ENCODE peak calls at places on chromosomes 4 and X, in ten cellular contexts. One of them, this sample, is unnamed.

GRCh38 chrX:118038614-118039365 is 77.8 kb downstream of the KLHL13 start:
- DNase-seq in stimulated activated CD4-positive, alpha-beta T cell treated with anti-CD3 and anti-CD28 coated beads, Interleukin-15, amount 100 ng/mL, for 1 hour: no peak
- DNase-seq in hippocampal formation: no peak
- DNase-seq in HFFc6: no peak
- DNase-seq in endodermal cell: no peak
- DNase-seq in LHCN-M2: no peak
- DNase-seq in aorta: no peak
- DNase-seq in iPS-NIHi11: no peak
- DNase-seq in heart left ventricle: no peak
- DNase-seq in ascending aorta: no peak
- DNase-seq in this sample: no peak

GRCh38 chrX:12974217-12974796 is 603 bp upstream of the TMSB4X start:
- DNase-seq in aorta: peak; percentile 87
- DNase-seq in heart left ventricle: peak; percentile 81
- DNase-seq in LHCN-M2: peak; percentile 76
- DNase-seq in ascending aorta: no peak
- DNase-seq in endodermal cell: peak; percentile 81
- DNase-seq in hippocampal formation: no peak
- DNase-seq in iPS-NIHi11: peak; percentile 37
- DNase-seq in stimulated activated CD4-positive, alpha-beta T cell treated with anti-CD3 and anti-CD28 coated beads, Interleukin-15, amount 100 ng/mL, for 1 hour: no peak
- DNase-seq in HFFc6: peak; percentile 48
- DNase-seq in this sample: peak; percentile 38

GRCh38 chr4:67198757-67199156 is 346.5 kb downstream of the CENPC start:
- DNase-seq in ascending aorta: no peak
- DNase-seq in endodermal cell: no peak
- DNase-seq in aorta: no peak
- DNase-seq in iPS-NIHi11: peak; percentile 26
- DNase-seq in stimulated activated CD4-positive, alpha-beta T cell treated with anti-CD3 and anti-CD28 coated beads, Interleukin-15, amount 100 ng/mL, for 1 hour: no peak
- DNase-seq in hippocampal formation: no peak
- DNase-seq in heart left ventricle: no peak
- DNase-seq in HFFc6: no peak
- DNase-seq in LHCN-M2: peak; percentile 81
- DNase-seq in this sample: peak; percentile 65

GRCh38 chrX:48896611-48897011 is 957 bp downstream of the TIMM17B start:
- DNase-seq in stimulated activated CD4-positive, alpha-beta T cell treated with anti-CD3 and anti-CD28 coated beads, Interleukin-15, amount 100 ng/mL, for 1 hour: no peak
- DNase-seq in iPS-NIHi11: no peak
- DNase-seq in endodermal cell: peak; percentile 59
- DNase-seq in aorta: peak; percentile 59
- DNase-seq in hippocampal formation: no peak
- DNase-seq in HFFc6: no peak
- DNase-seq in LHCN-M2: peak; percentile 17
- DNase-seq in heart left ventricle: no peak
- DNase-seq in ascending aorta: no peak
- DNase-seq in this sample: peak; percentile 46

GRCh38 chrX:114071412-114071811 is 512.5 kb upstream of the HTR2C start:
- DNase-seq in aorta: no peak
- DNase-seq in HFFc6: no peak
- DNase-seq in iPS-NIHi11: no peak
- DNase-seq in hippocampal formation: no peak
- DNase-seq in heart left ventricle: no peak
- DNase-seq in stimulated activated CD4-positive, alpha-beta T cell treated with anti-CD3 and anti-CD28 coated beads, Interleukin-15, amount 100 ng/mL, for 1 hour: no peak
- DNase-seq in ascending aorta: no peak
- DNase-seq in endodermal cell: no peak
- DNase-seq in LHCN-M2: no peak
- DNase-seq in this sample: peak; percentile 47

GRCh38 chr4:179492260-179492844 is 2050.1 kb upstream of the AGA start:
- DNase-seq in LHCN-M2: no peak
- DNase-seq in ascending aorta: no peak
- DNase-seq in aorta: no peak
- DNase-seq in HFFc6: no peak
- DNase-seq in hippocampal formation: no peak
- DNase-seq in heart left ventricle: no peak
- DNase-seq in stimulated activated CD4-positive, alpha-beta T cell treated with anti-CD3 and anti-CD28 coated beads, Interleukin-15, amount 100 ng/mL, for 1 hour: no peak
- DNase-seq in iPS-NIHi11: no peak
- DNase-seq in endodermal cell: no peak
- DNase-seq in this sample: no peak

GRCh38 chr4:168610911-168611530 is 114.2 kb downstream of the PALLD start:
- DNase-seq in endodermal cell: no peak
- DNase-seq in hippocampal formation: no peak
- DNase-seq in aorta: no peak
- DNase-seq in ascending aorta: no peak
- DNase-seq in stimulated activated CD4-positive, alpha-beta T cell treated with anti-CD3 and anti-CD28 coated beads, Interleukin-15, amount 100 ng/mL, for 1 hour: no peak
- DNase-seq in HFFc6: no peak
- DNase-seq in LHCN-M2: peak; percentile 49
- DNase-seq in iPS-NIHi11: no peak
- DNase-seq in heart left ventricle: no peak
- DNase-seq in this sample: no peak

GRCh38 chr4:152920768-152921167 is 15.4 kb upstream of the FHDC1 start:
- DNase-seq in hippocampal formation: no peak
- DNase-seq in stimulated activated CD4-positive, alpha-beta T cell treated with anti-CD3 and anti-CD28 coated beads, Interleukin-15, amount 100 ng/mL, for 1 hour: no peak
- DNase-seq in aorta: no peak
- DNase-seq in iPS-NIHi11: no peak
- DNase-seq in HFFc6: peak; percentile 40
- DNase-seq in LHCN-M2: peak; percentile 62
- DNase-seq in endodermal cell: no peak
- DNase-seq in heart left ventricle: no peak
- DNase-seq in ascending aorta: no peak
- DNase-seq in this sample: peak; percentile 43

GRCh38 chr4:102163404-102164140 is 181.7 kb downstream of the SLC39A8 start:
- DNase-seq in stimulated activated CD4-positive, alpha-beta T cell treated with anti-CD3 and anti-CD28 coated beads, Interleukin-15, amount 100 ng/mL, for 1 hour: no peak
- DNase-seq in endodermal cell: no peak
- DNase-seq in HFFc6: no peak
- DNase-seq in ascending aorta: no peak
- DNase-seq in hippocampal formation: no peak
- DNase-seq in iPS-NIHi11: no peak
- DNase-seq in aorta: no peak
- DNase-seq in LHCN-M2: no peak
- DNase-seq in heart left ventricle: no peak
- DNase-seq in this sample: no peak

GRCh38 chr4:185346975-185347601 is 48.6 kb downstream of the LRP2BP start:
- DNase-seq in endodermal cell: no peak
- DNase-seq in ascending aorta: no peak
- DNase-seq in stimulated activated CD4-positive, alpha-beta T cell treated with anti-CD3 and anti-CD28 coated beads, Interleukin-15, amount 100 ng/mL, for 1 hour: no peak
- DNase-seq in LHCN-M2: peak; percentile 50
- DNase-seq in hippocampal formation: no peak
- DNase-seq in aorta: no peak
- DNase-seq in HFFc6: no peak
- DNase-seq in heart left ventricle: no peak
- DNase-seq in iPS-NIHi11: no peak
- DNase-seq in this sample: no peak

GRCh38 chr4:604131-604530 is 21.2 kb upstream of the PDE6B start:
- DNase-seq in LHCN-M2: no peak
- DNase-seq in endodermal cell: no peak
- DNase-seq in heart left ventricle: no peak
- DNase-seq in stimulated activated CD4-positive, alpha-beta T cell treated with anti-CD3 and anti-CD28 coated beads, Interleukin-15, amount 100 ng/mL, for 1 hour: no peak
- DNase-seq in aorta: no peak
- DNase-seq in hippocampal formation: no peak
- DNase-seq in ascending aorta: no peak
- DNase-seq in HFFc6: no peak
- DNase-seq in iPS-NIHi11: no peak
- DNase-seq in this sample: no peak

GRCh38 chr4:75919914-75920313 is 17.7 kb upstream of the PPEF2 start:
- DNase-seq in stimulated activated CD4-positive, alpha-beta T cell treated with anti-CD3 and anti-CD28 coated beads, Interleukin-15, amount 100 ng/mL, for 1 hour: no peak
- DNase-seq in HFFc6: no peak
- DNase-seq in endodermal cell: no peak
- DNase-seq in ascending aorta: no peak
- DNase-seq in LHCN-M2: peak; percentile 61
- DNase-seq in aorta: no peak
- DNase-seq in heart left ventricle: no peak
- DNase-seq in hippocampal formation: peak; percentile 11
- DNase-seq in iPS-NIHi11: no peak
- DNase-seq in this sample: no peak

GRCh38 chr4:967113-968104 is 6.0 kb downstream of the DGKQ start:
- DNase-seq in LHCN-M2: no peak
- DNase-seq in endodermal cell: peak; percentile 71
- DNase-seq in HFFc6: no peak
- DNase-seq in heart left ventricle: peak; percentile 62
- DNase-seq in iPS-NIHi11: no peak
- DNase-seq in stimulated activated CD4-positive, alpha-beta T cell treated with anti-CD3 and anti-CD28 coated beads, Interleukin-15, amount 100 ng/mL, for 1 hour: no peak
- DNase-seq in hippocampal formation: no peak
- DNase-seq in aorta: no peak
- DNase-seq in ascending aorta: no peak
- DNase-seq in this sample: no peak

GRCh38 chr4:165433529-165433928 is 54.7 kb downstream of the CPE start:
- DNase-seq in HFFc6: no peak
- DNase-seq in ascending aorta: no peak
- DNase-seq in iPS-NIHi11: no peak
- DNase-seq in hippocampal formation: no peak
- DNase-seq in aorta: no peak
- DNase-seq in heart left ventricle: no peak
- DNase-seq in endodermal cell: no peak
- DNase-seq in stimulated activated CD4-positive, alpha-beta T cell treated with anti-CD3 and anti-CD28 coated beads, Interleukin-15, amount 100 ng/mL, for 1 hour: no peak
- DNase-seq in LHCN-M2: no peak
- DNase-seq in this sample: no peak

GRCh38 chr4:26029512-26030131 is 115.6 kb downstream of the SMIM20 start:
- DNase-seq in ascending aorta: no peak
- DNase-seq in hippocampal formation: no peak
- DNase-seq in aorta: peak; percentile 83
- DNase-seq in stimulated activated CD4-positive, alpha-beta T cell treated with anti-CD3 and anti-CD28 coated beads, Interleukin-15, amount 100 ng/mL, for 1 hour: no peak
- DNase-seq in HFFc6: no peak
- DNase-seq in LHCN-M2: no peak
- DNase-seq in iPS-NIHi11: no peak
- DNase-seq in heart left ventricle: no peak
- DNase-seq in endodermal cell: peak; percentile 69
- DNase-seq in this sample: no peak

GRCh38 chrX:150849486-150849885 is 49.0 kb downstream of the CD99L2 start:
- DNase-seq in endodermal cell: no peak
- DNase-seq in HFFc6: no peak
- DNase-seq in LHCN-M2: no peak
- DNase-seq in hippocampal formation: no peak
- DNase-seq in stimulated activated CD4-positive, alpha-beta T cell treated with anti-CD3 and anti-CD28 coated beads, Interleukin-15, amount 100 ng/mL, for 1 hour: no peak
- DNase-seq in heart left ventricle: no peak
- DNase-seq in aorta: no peak
- DNase-seq in iPS-NIHi11: no peak
- DNase-seq in ascending aorta: no peak
- DNase-seq in this sample: no peak

GRCh38 chr4:26073886-26074560 is 160.0 kb downstream of the SMIM20 start:
- DNase-seq in iPS-NIHi11: no peak
- DNase-seq in aorta: no peak
- DNase-seq in stimulated activated CD4-positive, alpha-beta T cell treated with anti-CD3 and anti-CD28 coated beads, Interleukin-15, amount 100 ng/mL, for 1 hour: no peak
- DNase-seq in heart left ventricle: no peak
- DNase-seq in endodermal cell: no peak
- DNase-seq in LHCN-M2: no peak
- DNase-seq in ascending aorta: no peak
- DNase-seq in hippocampal formation: no peak
- DNase-seq in HFFc6: no peak
- DNase-seq in this sample: no peak

GRCh38 chrX:135480076-135480475 is 40.4 kb upstream of the INTS6L start:
- DNase-seq in heart left ventricle: no peak
- DNase-seq in endodermal cell: no peak
- DNase-seq in hippocampal formation: no peak
- DNase-seq in LHCN-M2: no peak
- DNase-seq in aorta: no peak
- DNase-seq in iPS-NIHi11: no peak
- DNase-seq in HFFc6: no peak
- DNase-seq in ascending aorta: no peak
- DNase-seq in stimulated activated CD4-positive, alpha-beta T cell treated with anti-CD3 and anti-CD28 coated beads, Interleukin-15, amount 100 ng/mL, for 1 hour: no peak
- DNase-seq in this sample: no peak

GRCh38 chrX:153526040-153526439 is 8.6 kb downstream of the ATP2B3 start:
- DNase-seq in ascending aorta: no peak
- DNase-seq in hippocampal formation: no peak
- DNase-seq in LHCN-M2: no peak
- DNase-seq in stimulated activated CD4-positive, alpha-beta T cell treated with anti-CD3 and anti-CD28 coated beads, Interleukin-15, amount 100 ng/mL, for 1 hour: no peak
- DNase-seq in iPS-NIHi11: no peak
- DNase-seq in heart left ventricle: no peak
- DNase-seq in endodermal cell: no peak
- DNase-seq in HFFc6: no peak
- DNase-seq in aorta: no peak
- DNase-seq in this sample: no peak

GRCh38 chr4:6196324-6196723 is 4.0 kb downstream of the JAKMIP1 start:
- DNase-seq in endodermal cell: no peak
- DNase-seq in iPS-NIHi11: no peak
- DNase-seq in aorta: no peak
- DNase-seq in hippocampal formation: no peak
- DNase-seq in ascending aorta: no peak
- DNase-seq in LHCN-M2: no peak
- DNase-seq in HFFc6: no peak
- DNase-seq in heart left ventricle: no peak
- DNase-seq in stimulated activated CD4-positive, alpha-beta T cell treated with anti-CD3 and anti-CD28 coated beads, Interleukin-15, amount 100 ng/mL, for 1 hour: no peak
- DNase-seq in this sample: no peak

GRCh38 chrX:103845165-103845653 is 13.2 kb upstream of the RAB9B start:
- DNase-seq in aorta: peak; percentile 83
- DNase-seq in LHCN-M2: peak; percentile 46
- DNase-seq in iPS-NIHi11: peak; percentile 54
- DNase-seq in heart left ventricle: peak; percentile 53
- DNase-seq in hippocampal formation: peak; percentile 33
- DNase-seq in HFFc6: peak; percentile 76
- DNase-seq in stimulated activated CD4-positive, alpha-beta T cell treated with anti-CD3 and anti-CD28 coated beads, Interleukin-15, amount 100 ng/mL, for 1 hour: no peak
- DNase-seq in endodermal cell: peak; percentile 91
- DNase-seq in ascending aorta: no peak
- DNase-seq in this sample: peak; percentile 61

GRCh38 chrX:31546130-31546529 is 474.3 kb upstream of the FTHL17 start:
- DNase-seq in aorta: no peak
- DNase-seq in LHCN-M2: peak; percentile 78
- DNase-seq in ascending aorta: no peak
- DNase-seq in HFFc6: peak; percentile 77
- DNase-seq in hippocampal formation: peak; percentile 1
- DNase-seq in endodermal cell: no peak
- DNase-seq in stimulated activated CD4-positive, alpha-beta T cell treated with anti-CD3 and anti-CD28 coated beads, Interleukin-15, amount 100 ng/mL, for 1 hour: no peak
- DNase-seq in iPS-NIHi11: peak; percentile 3
- DNase-seq in heart left ventricle: no peak
- DNase-seq in this sample: no peak

GRCh38 chr4:87005369-87005689 is 70.5 kb downstream of the AFF1 start:
- DNase-seq in HFFc6: no peak
- DNase-seq in endodermal cell: no peak
- DNase-seq in stimulated activated CD4-positive, alpha-beta T cell treated with anti-CD3 and anti-CD28 coated beads, Interleukin-15, amount 100 ng/mL, for 1 hour: no peak
- DNase-seq in hippocampal formation: no peak
- DNase-seq in aorta: no peak
- DNase-seq in iPS-NIHi11: no peak
- DNase-seq in LHCN-M2: no peak
- DNase-seq in ascending aorta: no peak
- DNase-seq in heart left ventricle: no peak
- DNase-seq in this sample: no peak

GRCh38 chr4:177444911-177445736 is 2.9 kb upstream of the AGA start:
- DNase-seq in LHCN-M2: no peak
- DNase-seq in aorta: no peak
- DNase-seq in ascending aorta: no peak
- DNase-seq in HFFc6: no peak
- DNase-seq in heart left ventricle: no peak
- DNase-seq in iPS-NIHi11: no peak
- DNase-seq in endodermal cell: peak; percentile 76
- DNase-seq in hippocampal formation: no peak
- DNase-seq in stimulated activated CD4-positive, alpha-beta T cell treated with anti-CD3 and anti-CD28 coated beads, Interleukin-15, amount 100 ng/mL, for 1 hour: no peak
- DNase-seq in this sample: no peak

GRCh38 chr4:97851115-97851514 is 292.2 kb downstream of the STPG2 start:
- DNase-seq in hippocampal formation: no peak
- DNase-seq in ascending aorta: no peak
- DNase-seq in stimulated activated CD4-positive, alpha-beta T cell treated with anti-CD3 and anti-CD28 coated beads, Interleukin-15, amount 100 ng/mL, for 1 hour: no peak
- DNase-seq in HFFc6: no peak
- DNase-seq in iPS-NIHi11: no peak
- DNase-seq in endodermal cell: no peak
- DNase-seq in LHCN-M2: no peak
- DNase-seq in heart left ventricle: no peak
- DNase-seq in aorta: no peak
- DNase-seq in this sample: peak; percentile 12